ENCODE peak calls at places on chromosomes 4 and X, in eight cellular contexts. One of them, this sample, is unnamed.

GRCh38 chr4:20760053-20760452 is 59.8 kb downstream of the PACRGL start:
- DNase-seq in HFFc6: no peak
- DNase-seq in BJ: no peak
- DNase-seq in AG09319: no peak
- DNase-seq in GM06990: no peak
- DNase-seq in A549: peak
- DNase-seq in right lobe of liver: no peak
- DNase-seq in dorsolateral prefrontal cortex: no peak
- DNase-seq in this sample: no peak

GRCh38 chr4:164012396-164013027 is 518.0 kb downstream of the TMA16 start:
- DNase-seq in HFFc6: no peak
- DNase-seq in GM06990: no peak
- DNase-seq in A549: peak
- DNase-seq in right lobe of liver: no peak
- DNase-seq in AG09319: no peak
- DNase-seq in dorsolateral prefrontal cortex: peak
- DNase-seq in BJ: no peak
- DNase-seq in this sample: peak

GRCh38 chrX:119756926-119757635 is 1.3 kb upstream of the SOWAHD start:
- DNase-seq in BJ: no peak
- DNase-seq in right lobe of liver: no peak
- DNase-seq in GM06990: no peak
- DNase-seq in A549: no peak
- DNase-seq in AG09319: no peak
- DNase-seq in dorsolateral prefrontal cortex: no peak
- DNase-seq in HFFc6: no peak
- DNase-seq in this sample: no peak

GRCh38 chr4:151304226-151304625 is 21.2 kb downstream of the SH3D19 start:
- DNase-seq in right lobe of liver: no peak
- DNase-seq in dorsolateral prefrontal cortex: no peak
- DNase-seq in HFFc6: no peak
- DNase-seq in BJ: no peak
- DNase-seq in AG09319: no peak
- DNase-seq in A549: no peak
- DNase-seq in GM06990: no peak
- DNase-seq in this sample: no peak

GRCh38 chrX:106000203-106000602 is 38.3 kb downstream of the SERPINA7 start:
- DNase-seq in right lobe of liver: no peak
- DNase-seq in dorsolateral prefrontal cortex: no peak
- DNase-seq in HFFc6: no peak
- DNase-seq in BJ: no peak
- DNase-seq in GM06990: no peak
- DNase-seq in AG09319: no peak
- DNase-seq in A549: no peak
- DNase-seq in this sample: no peak

GRCh38 chr4:32000846-32001488 is 1280.8 kb downstream of the PCDH7 start:
- DNase-seq in A549: no peak
- DNase-seq in GM06990: no peak
- DNase-seq in AG09319: no peak
- DNase-seq in BJ: no peak
- DNase-seq in dorsolateral prefrontal cortex: no peak
- DNase-seq in HFFc6: no peak
- DNase-seq in right lobe of liver: no peak
- DNase-seq in this sample: no peak

GRCh38 chr4:8394125-8394524 is 46.4 kb downstream of the ACOX3 start:
- DNase-seq in HFFc6: no peak
- DNase-seq in GM06990: no peak
- DNase-seq in right lobe of liver: no peak
- DNase-seq in AG09319: peak
- DNase-seq in BJ: no peak
- DNase-seq in dorsolateral prefrontal cortex: peak
- DNase-seq in A549: no peak
- DNase-seq in this sample: no peak

GRCh38 chr4:37188100-37188499 is 56.4 kb upstream of the NWD2 start:
- DNase-seq in dorsolateral prefrontal cortex: no peak
- DNase-seq in GM06990: no peak
- DNase-seq in HFFc6: no peak
- DNase-seq in BJ: no peak
- DNase-seq in AG09319: no peak
- DNase-seq in A549: peak
- DNase-seq in right lobe of liver: no peak
- DNase-seq in this sample: no peak

GRCh38 chrX:291411-291901 is 10.3 kb downstream of the PLCXD1 start:
- DNase-seq in AG09319: no peak
- DNase-seq in right lobe of liver: peak
- DNase-seq in dorsolateral prefrontal cortex: peak
- DNase-seq in A549: no peak
- DNase-seq in BJ: no peak
- DNase-seq in HFFc6: no peak
- DNase-seq in GM06990: no peak
- DNase-seq in this sample: no peak

GRCh38 chr4:112897548-112897947 is 151.9 kb upstream of the ANK2 start:
- DNase-seq in HFFc6: no peak
- DNase-seq in GM06990: no peak
- DNase-seq in right lobe of liver: no peak
- DNase-seq in AG09319: no peak
- DNase-seq in A549: peak
- DNase-seq in dorsolateral prefrontal cortex: peak
- DNase-seq in BJ: no peak
- DNase-seq in this sample: no peak

GRCh38 chr4:77432702-77433101 is 172.9 kb upstream of the CXCL13 start:
- DNase-seq in right lobe of liver: no peak
- DNase-seq in A549: no peak
- DNase-seq in dorsolateral prefrontal cortex: no peak
- DNase-seq in AG09319: no peak
- DNase-seq in HFFc6: no peak
- DNase-seq in GM06990: no peak
- DNase-seq in BJ: no peak
- DNase-seq in this sample: no peak

GRCh38 chr4:38523054-38523453 is 140.9 kb upstream of the KLF3 start:
- DNase-seq in A549: no peak
- DNase-seq in AG09319: no peak
- DNase-seq in right lobe of liver: no peak
- DNase-seq in HFFc6: no peak
- DNase-seq in BJ: no peak
- DNase-seq in dorsolateral prefrontal cortex: no peak
- DNase-seq in GM06990: no peak
- DNase-seq in this sample: no peak

GRCh38 chr4:6727081-6727942 is 11.3 kb downstream of the BLOC1S4 start:
- DNase-seq in BJ: no peak
- DNase-seq in dorsolateral prefrontal cortex: peak
- DNase-seq in AG09319: no peak
- DNase-seq in right lobe of liver: no peak
- DNase-seq in A549: no peak
- DNase-seq in GM06990: no peak
- DNase-seq in HFFc6: no peak
- DNase-seq in this sample: peak

GRCh38 chrX:13750812-13751211 is 16.3 kb downstream of the OFD1 start:
- DNase-seq in dorsolateral prefrontal cortex: no peak
- DNase-seq in GM06990: no peak
- DNase-seq in HFFc6: no peak
- DNase-seq in AG09319: no peak
- DNase-seq in A549: no peak
- DNase-seq in BJ: no peak
- DNase-seq in right lobe of liver: no peak
- DNase-seq in this sample: no peak

GRCh38 chrX:13747836-13748235 is 13.3 kb downstream of the OFD1 start:
- DNase-seq in AG09319: peak
- DNase-seq in dorsolateral prefrontal cortex: peak
- DNase-seq in HFFc6: peak
- DNase-seq in A549: peak
- DNase-seq in GM06990: no peak
- DNase-seq in right lobe of liver: no peak
- DNase-seq in BJ: no peak
- DNase-seq in this sample: no peak

GRCh38 chrX:13752141-13752540 is 17.6 kb downstream of the OFD1 start:
- DNase-seq in HFFc6: no peak
- DNase-seq in AG09319: no peak
- DNase-seq in BJ: no peak
- DNase-seq in dorsolateral prefrontal cortex: no peak
- DNase-seq in A549: no peak
- DNase-seq in right lobe of liver: no peak
- DNase-seq in GM06990: no peak
- DNase-seq in this sample: no peak

GRCh38 chrX:13748486-13748885 is 13.9 kb downstream of the OFD1 start:
- DNase-seq in right lobe of liver: no peak
- DNase-seq in A549: no peak
- DNase-seq in GM06990: no peak
- DNase-seq in dorsolateral prefrontal cortex: no peak
- DNase-seq in HFFc6: peak
- DNase-seq in BJ: no peak
- DNase-seq in AG09319: no peak
- DNase-seq in this sample: no peak

DNA sequence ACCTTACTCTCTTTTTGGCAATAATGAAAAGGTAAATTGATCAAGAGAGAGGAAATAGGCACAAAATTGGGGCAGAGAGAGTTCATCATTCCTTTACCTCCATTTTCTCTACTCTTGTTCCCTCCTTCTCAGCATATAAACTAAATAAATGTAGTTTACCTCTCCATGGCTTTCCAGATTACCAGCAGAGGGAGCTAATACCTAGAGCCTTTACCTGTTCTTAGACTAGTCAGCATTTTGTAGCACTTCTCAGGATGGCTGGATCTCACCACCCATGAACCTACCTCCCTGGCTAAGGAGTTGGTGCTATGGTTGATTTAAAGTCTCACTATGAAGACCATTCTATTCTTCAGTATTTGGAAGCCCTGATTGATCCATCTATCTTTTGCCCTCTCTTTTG is 15.7 kb downstream of the OFD1 start:
- DNase-seq in BJ: no peak
- DNase-seq in HFFc6: peak
- DNase-seq in GM06990: no peak
- DNase-seq in right lobe of liver: no peak
- DNase-seq in dorsolateral prefrontal cortex: no peak
- DNase-seq in A549: peak
- DNase-seq in AG09319: no peak
- DNase-seq in this sample: no peak
- TF ChIP-seq CTCF in BJ: peak
- TF ChIP-seq CTCF in HFFc6: peak
- TF ChIP-seq CTCF in GM06990: peak
- TF ChIP-seq CTCF in right lobe of liver: peak
- TF ChIP-seq CTCF in dorsolateral prefrontal cortex: peak
- TF ChIP-seq CTCF in A549: peak
- TF ChIP-seq CTCF in AG09319: peak
- TF ChIP-seq CTCF in this sample: peak

GRCh38 chr4:84583871-84584373 is 995 bp downstream of the CDS1 start:
- DNase-seq in AG09319: no peak
- DNase-seq in GM06990: no peak
- DNase-seq in HFFc6: no peak
- DNase-seq in A549: no peak
- DNase-seq in dorsolateral prefrontal cortex: no peak
- DNase-seq in BJ: no peak
- DNase-seq in right lobe of liver: no peak
- DNase-seq in this sample: no peak
- TF ChIP-seq CTCF in AG09319: no peak
- TF ChIP-seq CTCF in GM06990: no peak
- TF ChIP-seq CTCF in HFFc6: no peak
- TF ChIP-seq CTCF in A549: no peak
- TF ChIP-seq CTCF in dorsolateral prefrontal cortex: peak
- TF ChIP-seq CTCF in BJ: no peak
- TF ChIP-seq CTCF in right lobe of liver: no peak
- TF ChIP-seq CTCF in this sample: peak

DNA sequence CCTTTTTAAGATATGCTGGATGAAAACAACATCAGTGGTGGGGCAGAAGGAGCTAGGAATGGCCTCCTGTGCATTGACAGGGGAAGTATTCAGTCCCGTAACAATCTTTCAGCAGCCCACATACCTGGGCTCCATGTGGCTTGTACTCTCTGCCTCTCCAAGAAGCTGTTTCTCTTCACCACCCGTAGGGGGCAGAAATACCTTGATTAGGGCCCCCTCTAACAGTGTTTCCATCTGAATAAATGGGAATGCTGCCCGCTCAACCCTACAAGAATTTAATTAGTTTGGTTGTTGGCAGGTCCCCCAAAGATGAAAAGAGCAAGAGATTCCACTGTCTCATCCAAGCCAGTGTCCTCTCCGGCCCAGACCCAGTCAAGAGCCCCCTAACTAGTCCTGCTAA is 155.2 kb downstream of the SMIM20 start:
- DNase-seq in GM06990: no peak
- DNase-seq in dorsolateral prefrontal cortex: no peak
- DNase-seq in right lobe of liver: no peak
- DNase-seq in A549: peak
- DNase-seq in BJ: no peak
- DNase-seq in AG09319: no peak
- DNase-seq in HFFc6: peak
- DNase-seq in this sample: no peak
- TF ChIP-seq CTCF in GM06990: peak
- TF ChIP-seq CTCF in dorsolateral prefrontal cortex: peak
- TF ChIP-seq CTCF in right lobe of liver: no peak
- TF ChIP-seq CTCF in A549: peak
- TF ChIP-seq CTCF in BJ: peak
- TF ChIP-seq CTCF in AG09319: peak
- TF ChIP-seq CTCF in HFFc6: peak
- TF ChIP-seq CTCF in this sample: peak

DNA sequence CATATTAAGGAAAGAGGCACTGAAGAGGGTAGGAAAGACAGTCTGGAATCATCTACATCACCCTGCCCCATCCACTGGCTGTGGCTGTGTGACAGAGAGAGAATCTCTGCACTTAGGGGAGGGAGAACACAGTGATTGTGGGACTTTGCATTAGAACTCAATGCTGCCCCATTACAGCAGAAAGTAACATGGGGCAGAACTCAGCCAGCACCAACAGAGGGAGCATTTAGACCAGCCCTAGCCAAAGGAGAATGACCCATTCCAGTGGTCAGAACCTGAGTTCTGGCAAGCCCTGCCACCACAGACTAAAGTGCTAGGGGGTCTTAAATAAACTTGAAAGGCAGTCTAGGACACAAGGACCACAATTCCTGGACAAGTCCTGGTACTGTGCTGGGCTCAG is 37.9 kb downstream of the ZNF330 start:
- DNase-seq in AG09319: no peak
- DNase-seq in right lobe of liver: no peak
- DNase-seq in BJ: no peak
- DNase-seq in HFFc6: no peak
- DNase-seq in A549: no peak
- DNase-seq in dorsolateral prefrontal cortex: no peak
- DNase-seq in GM06990: no peak
- DNase-seq in this sample: no peak
- TF ChIP-seq CTCF in AG09319: no peak
- TF ChIP-seq CTCF in right lobe of liver: no peak
- TF ChIP-seq CTCF in BJ: no peak
- TF ChIP-seq CTCF in HFFc6: no peak
- TF ChIP-seq CTCF in A549: no peak
- TF ChIP-seq CTCF in dorsolateral prefrontal cortex: no peak
- TF ChIP-seq CTCF in GM06990: no peak
- TF ChIP-seq CTCF in this sample: no peak

GRCh38 chr4:78520808-78521226 is 30.8 kb upstream of the ANXA3 start:
- DNase-seq in right lobe of liver: no peak
- DNase-seq in BJ: peak
- DNase-seq in HFFc6: no peak
- DNase-seq in AG09319: peak
- DNase-seq in dorsolateral prefrontal cortex: no peak
- DNase-seq in A549: no peak
- DNase-seq in GM06990: no peak
- DNase-seq in this sample: no peak
- TF ChIP-seq CTCF in right lobe of liver: no peak
- TF ChIP-seq CTCF in BJ: no peak
- TF ChIP-seq CTCF in HFFc6: no peak
- TF ChIP-seq CTCF in AG09319: no peak
- TF ChIP-seq CTCF in dorsolateral prefrontal cortex: no peak
- TF ChIP-seq CTCF in A549: no peak
- TF ChIP-seq CTCF in GM06990: no peak
- TF ChIP-seq CTCF in this sample: no peak

GRCh38 chr4:185134176-185134869 is 8.7 kb upstream of the SLC25A4 start:
- DNase-seq in A549: peak
- DNase-seq in right lobe of liver: no peak
- DNase-seq in BJ: no peak
- DNase-seq in HFFc6: peak
- DNase-seq in dorsolateral prefrontal cortex: no peak
- DNase-seq in AG09319: peak
- DNase-seq in GM06990: no peak
- DNase-seq in this sample: no peak
- TF ChIP-seq CTCF in A549: peak
- TF ChIP-seq CTCF in right lobe of liver: peak
- TF ChIP-seq CTCF in BJ: peak
- TF ChIP-seq CTCF in HFFc6: peak
- TF ChIP-seq CTCF in dorsolateral prefrontal cortex: peak
- TF ChIP-seq CTCF in AG09319: peak
- TF ChIP-seq CTCF in GM06990: peak
- TF ChIP-seq CTCF in this sample: peak